ENCODE peak calls at places on chromosomes 11 and 22, in seven cellular contexts. One of them, this sample, is unnamed. For H3K4me1, the result is how much of the 10 kb centered on the place peaks cover.

GRCh38 chr11:72139500-72139899 is 4.0 kb downstream of the FOLR3 start:
- DNase-seq in DND-41: no peak
- DNase-seq in mesendoderm: no peak
- DNase-seq in IMR-90: no peak
- DNase-seq in A549: no peak
- DNase-seq in neuronal stem cell: no peak
- DNase-seq in fibroblast of lung: no peak
- DNase-seq in this sample: no peak

GRCh38 chr22:25840162-25840561 is 98.2 kb downstream of the MYO18B start:
- DNase-seq in A549: no peak
- DNase-seq in neuronal stem cell: no peak
- DNase-seq in mesendoderm: no peak
- DNase-seq in IMR-90: no peak
- DNase-seq in fibroblast of lung: no peak
- DNase-seq in DND-41: no peak
- DNase-seq in this sample: no peak

GRCh38 chr11:76207642-76208378 is 1.5 kb upstream of the WNT11 start:
- DNase-seq in DND-41: peak
- DNase-seq in IMR-90: peak
- DNase-seq in neuronal stem cell: peak
- DNase-seq in A549: peak
- DNase-seq in mesendoderm: peak
- DNase-seq in fibroblast of lung: peak
- DNase-seq in this sample: peak

GRCh38 chr22:33006220-33006954 is 51.8 kb downstream of the SYN3 start:
- DNase-seq in neuronal stem cell: no peak
- DNase-seq in A549: no peak
- DNase-seq in DND-41: no peak
- DNase-seq in mesendoderm: no peak
- DNase-seq in IMR-90: no peak
- DNase-seq in fibroblast of lung: no peak
- DNase-seq in this sample: no peak

GRCh38 chr22:33625959-33626358 is 294.3 kb downstream of the LARGE1 start:
- DNase-seq in IMR-90: no peak
- DNase-seq in fibroblast of lung: no peak
- DNase-seq in A549: no peak
- DNase-seq in mesendoderm: no peak
- DNase-seq in neuronal stem cell: no peak
- DNase-seq in DND-41: no peak
- DNase-seq in this sample: no peak

GRCh38 chr22:39917091-39917703 is 16.3 kb downstream of the GRAP2 start:
- DNase-seq in A549: no peak
- DNase-seq in neuronal stem cell: no peak
- DNase-seq in IMR-90: no peak
- DNase-seq in fibroblast of lung: no peak
- DNase-seq in mesendoderm: no peak
- DNase-seq in DND-41: no peak
- DNase-seq in this sample: no peak

GRCh38 chr11:78449866-78450265 is 32.2 kb upstream of the GAB2 start:
- DNase-seq in A549: no peak
- DNase-seq in fibroblast of lung: peak
- DNase-seq in neuronal stem cell: no peak
- DNase-seq in DND-41: no peak
- DNase-seq in mesendoderm: no peak
- DNase-seq in IMR-90: peak
- DNase-seq in this sample: no peak

GRCh38 chr11:9765320-9766101 is 101.6 kb downstream of the SWAP70 start:
- DNase-seq in neuronal stem cell: no peak
- DNase-seq in fibroblast of lung: peak
- DNase-seq in IMR-90: peak
- DNase-seq in DND-41: no peak
- DNase-seq in A549: no peak
- DNase-seq in mesendoderm: peak
- DNase-seq in this sample: peak

GRCh38 chr11:70539360-70540095 is 141.2 kb downstream of the CTTN start:
- DNase-seq in IMR-90: no peak
- DNase-seq in neuronal stem cell: no peak
- DNase-seq in DND-41: no peak
- DNase-seq in fibroblast of lung: no peak
- DNase-seq in mesendoderm: no peak
- DNase-seq in A549: no peak
- DNase-seq in this sample: no peak

GRCh38 chr11:108241370-108242037 is 18.6 kb downstream of the ATM start:
- DNase-seq in neuronal stem cell: no peak
- DNase-seq in fibroblast of lung: no peak
- DNase-seq in mesendoderm: no peak
- DNase-seq in A549: no peak
- DNase-seq in IMR-90: peak
- DNase-seq in DND-41: peak
- DNase-seq in this sample: no peak

GRCh38 chr11:11513438-11513837 is 108.4 kb downstream of the GALNT18 start:
- DNase-seq in neuronal stem cell: no peak
- DNase-seq in DND-41: no peak
- DNase-seq in A549: peak
- DNase-seq in IMR-90: no peak
- DNase-seq in fibroblast of lung: no peak
- DNase-seq in mesendoderm: no peak
- DNase-seq in this sample: no peak

GRCh38 chr11:117230981-117231636 is 764 bp downstream of the PCSK7 start:
- DNase-seq in mesendoderm: no peak
- DNase-seq in IMR-90: no peak
- DNase-seq in A549: no peak
- DNase-seq in fibroblast of lung: no peak
- DNase-seq in neuronal stem cell: no peak
- DNase-seq in DND-41: no peak
- DNase-seq in this sample: no peak

GRCh38 chr11:108220721-108221346 is 1.6 kb downstream of the NPAT start:
- DNase-seq in neuronal stem cell: no peak
- DNase-seq in A549: no peak
- DNase-seq in IMR-90: no peak
- DNase-seq in DND-41: no peak
- DNase-seq in mesendoderm: peak
- DNase-seq in fibroblast of lung: peak
- DNase-seq in this sample: no peak

GRCh38 chr11:112195906-112196305 is 20.6 kb downstream of the BCO2 start:
- DNase-seq in fibroblast of lung: no peak
- DNase-seq in mesendoderm: no peak
- DNase-seq in DND-41: no peak
- DNase-seq in neuronal stem cell: no peak
- DNase-seq in A549: peak
- DNase-seq in IMR-90: no peak
- DNase-seq in this sample: no peak

GRCh38 chr11:75668508-75669297 is at the start of gene MAP6:
- DNase-seq in mesendoderm: peak
- DNase-seq in neuronal stem cell: peak
- DNase-seq in A549: peak
- DNase-seq in DND-41: no peak
- DNase-seq in IMR-90: no peak
- DNase-seq in fibroblast of lung: peak
- DNase-seq in this sample: peak

GRCh38 chr22:44991218-44991617 is 18.6 kb downstream of the PHF21B start:
- DNase-seq in DND-41: no peak
- DNase-seq in neuronal stem cell: no peak
- DNase-seq in fibroblast of lung: no peak
- DNase-seq in A549: no peak
- DNase-seq in mesendoderm: no peak
- DNase-seq in IMR-90: no peak
- DNase-seq in this sample: no peak

GRCh38 chr11:119339581-119340334 is 925 bp downstream of the C1QTNF5 start:
- DNase-seq in fibroblast of lung: peak
- DNase-seq in neuronal stem cell: peak
- DNase-seq in A549: no peak
- DNase-seq in IMR-90: no peak
- DNase-seq in mesendoderm: peak
- DNase-seq in DND-41: no peak
- DNase-seq in this sample: peak

GRCh38 chr11:65315204-65315865 is 669 bp downstream of the CDC42EP2 start:
- DNase-seq in neuronal stem cell: peak
- DNase-seq in mesendoderm: peak
- DNase-seq in A549: peak
- DNase-seq in IMR-90: peak
- DNase-seq in fibroblast of lung: peak
- DNase-seq in DND-41: peak
- DNase-seq in this sample: peak

GRCh38 chr11:65314501-65315203 is at the start of gene CDC42EP2:
- DNase-seq in neuronal stem cell: peak
- DNase-seq in IMR-90: peak
- DNase-seq in fibroblast of lung: peak
- DNase-seq in mesendoderm: peak
- DNase-seq in A549: peak
- DNase-seq in DND-41: peak
- DNase-seq in this sample: peak

GRCh38 chr11:65316979-65317786 is 2.5 kb downstream of the CDC42EP2 start:
- DNase-seq in fibroblast of lung: peak
- DNase-seq in IMR-90: peak
- DNase-seq in mesendoderm: peak
- DNase-seq in A549: peak
- DNase-seq in DND-41: no peak
- DNase-seq in neuronal stem cell: no peak
- DNase-seq in this sample: peak

GRCh38 chr11:65316311-65316978 is 1.8 kb downstream of the CDC42EP2 start:
- DNase-seq in IMR-90: peak
- DNase-seq in neuronal stem cell: no peak
- DNase-seq in DND-41: no peak
- DNase-seq in A549: peak
- DNase-seq in mesendoderm: peak
- DNase-seq in fibroblast of lung: peak
- DNase-seq in this sample: peak

GRCh38 chr11:65315866-65316233 is 1.2 kb downstream of the CDC42EP2 start:
- DNase-seq in fibroblast of lung: no peak
- DNase-seq in mesendoderm: no peak
- DNase-seq in A549: no peak
- DNase-seq in DND-41: no peak
- DNase-seq in neuronal stem cell: no peak
- DNase-seq in IMR-90: no peak
- DNase-seq in this sample: no peak
- H3K4me1 ChIP-seq in fibroblast of lung: under half
- H3K4me1 ChIP-seq in mesendoderm: under half
- H3K4me1 ChIP-seq in A549: under half
- H3K4me1 ChIP-seq in DND-41: under half
- H3K4me1 ChIP-seq in neuronal stem cell: under half
- H3K4me1 ChIP-seq in IMR-90: under half
- H3K4me1 ChIP-seq in this sample: under half

GRCh38 chr11:122979815-122980656 is 1.6 kb downstream of the BSX start:
- DNase-seq in IMR-90: no peak
- DNase-seq in DND-41: no peak
- DNase-seq in mesendoderm: peak
- DNase-seq in A549: no peak
- DNase-seq in neuronal stem cell: peak
- DNase-seq in fibroblast of lung: no peak
- DNase-seq in this sample: peak

GRCh38 chr11:122979103-122979814 is 2.4 kb downstream of the BSX start:
- DNase-seq in fibroblast of lung: no peak
- DNase-seq in neuronal stem cell: no peak
- DNase-seq in DND-41: no peak
- DNase-seq in A549: no peak
- DNase-seq in mesendoderm: peak
- DNase-seq in IMR-90: no peak
- DNase-seq in this sample: peak

GRCh38 chr11:122981388-122982264 is at the start of gene BSX:
- DNase-seq in mesendoderm: peak
- DNase-seq in IMR-90: peak
- DNase-seq in DND-41: peak
- DNase-seq in A549: peak
- DNase-seq in neuronal stem cell: peak
- DNase-seq in fibroblast of lung: peak
- DNase-seq in this sample: peak

GRCh38 chr11:122984186-122985011 is 2.8 kb upstream of the BSX start:
- DNase-seq in A549: peak
- DNase-seq in mesendoderm: peak
- DNase-seq in DND-41: no peak
- DNase-seq in neuronal stem cell: peak
- DNase-seq in IMR-90: no peak
- DNase-seq in fibroblast of lung: peak
- DNase-seq in this sample: peak

DNA sequence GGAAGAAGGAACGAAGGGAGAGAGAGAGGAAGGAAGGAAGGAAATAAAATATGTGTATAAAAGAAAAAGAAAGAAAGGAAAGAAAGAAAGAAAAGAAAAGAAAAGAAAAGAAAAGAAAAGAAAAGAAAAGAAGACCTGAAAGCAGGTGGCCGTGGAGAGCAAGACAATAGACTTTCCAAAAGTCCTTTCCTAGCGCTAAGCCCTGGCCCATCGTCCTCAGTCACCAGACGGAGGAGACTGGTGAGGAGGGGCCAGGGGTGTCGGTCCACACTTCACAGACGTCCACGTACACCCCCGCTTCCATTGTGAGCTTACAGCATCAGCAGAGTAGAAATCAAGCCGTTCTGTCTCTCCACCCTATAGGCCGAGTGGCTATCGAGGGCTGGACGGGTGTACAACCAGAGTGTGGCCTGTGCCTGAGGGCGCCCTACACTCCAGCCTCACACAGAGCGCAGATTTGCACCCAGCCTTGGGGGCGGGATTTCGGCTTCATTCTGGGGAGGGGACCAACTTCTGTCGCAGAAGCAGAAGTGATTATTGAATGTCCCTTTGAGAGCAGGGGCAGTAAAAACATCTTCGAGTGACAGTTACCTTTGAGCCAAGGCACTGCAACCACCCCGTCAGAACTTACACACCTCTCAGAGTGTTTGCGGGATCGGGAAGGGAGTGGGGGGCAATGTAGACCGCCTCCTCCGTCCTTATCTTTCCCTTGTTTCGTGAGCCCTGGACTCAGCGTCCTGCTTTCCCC is 2.0 kb upstream of the BSX start:
- DNase-seq in fibroblast of lung: no peak
- DNase-seq in mesendoderm: peak
- DNase-seq in IMR-90: no peak
- DNase-seq in A549: no peak
- DNase-seq in DND-41: no peak
- DNase-seq in neuronal stem cell: no peak
- DNase-seq in this sample: peak
- H3K4me2 ChIP-seq in fibroblast of lung: peak
- H3K4me2 ChIP-seq in mesendoderm: peak
- H3K4me2 ChIP-seq in IMR-90: peak
- H3K4me2 ChIP-seq in A549: peak
- H3K4me2 ChIP-seq in DND-41: no peak
- H3K4me2 ChIP-seq in neuronal stem cell: peak
- H3K4me2 ChIP-seq in this sample: peak

GRCh38 chr11:118304227-118304808 is at the start of gene CD3E:
- DNase-seq in mesendoderm: no peak
- DNase-seq in fibroblast of lung: no peak
- DNase-seq in A549: no peak
- DNase-seq in IMR-90: no peak
- DNase-seq in neuronal stem cell: no peak
- DNase-seq in DND-41: peak
- DNase-seq in this sample: no peak
- H3K4me3 ChIP-seq in mesendoderm: no peak
- H3K4me3 ChIP-seq in fibroblast of lung: no peak
- H3K4me3 ChIP-seq in A549: no peak
- H3K4me3 ChIP-seq in IMR-90: no peak
- H3K4me3 ChIP-seq in neuronal stem cell: no peak
- H3K4me3 ChIP-seq in DND-41: peak
- H3K4me3 ChIP-seq in this sample: no peak

DNA sequence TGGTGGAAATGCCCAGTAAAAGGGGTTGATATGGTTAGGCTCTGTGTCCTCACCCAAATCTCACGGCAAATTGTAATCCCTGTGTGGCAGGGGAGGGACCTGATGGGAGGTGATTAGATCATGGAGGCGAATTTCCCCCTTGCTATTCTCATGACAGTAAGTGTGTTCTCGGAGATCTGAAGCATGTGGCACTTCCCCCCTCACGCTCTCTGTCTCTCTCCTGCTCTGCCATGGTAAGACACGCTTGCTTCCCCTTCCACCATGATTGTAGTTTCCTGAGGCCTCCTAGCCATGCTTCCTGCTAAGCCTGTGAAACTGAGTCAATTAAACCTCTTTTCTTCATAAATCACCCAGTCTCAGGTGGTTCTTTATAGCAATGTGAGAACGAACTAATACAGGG is 37.4 kb downstream of the PACSIN2 start:
- DNase-seq in fibroblast of lung: no peak
- DNase-seq in mesendoderm: no peak
- DNase-seq in IMR-90: no peak
- DNase-seq in DND-41: no peak
- DNase-seq in neuronal stem cell: no peak
- DNase-seq in A549: no peak
- DNase-seq in this sample: no peak
- H3K4me1 ChIP-seq in fibroblast of lung: under half
- H3K4me1 ChIP-seq in mesendoderm: under half
- H3K4me1 ChIP-seq in IMR-90: under half
- H3K4me1 ChIP-seq in DND-41: under half
- H3K4me1 ChIP-seq in neuronal stem cell: under half
- H3K4me1 ChIP-seq in A549: half or more
- H3K4me1 ChIP-seq in this sample: under half

This sample was measured in neural progenitor cell.